ENCODE peak calls at places on chromosomes 6 and 20, in nine cellular contexts. Y is iris pigment epithelial cell; F is Peyer's patch; R is left kidney; K is adipocyte; E is RPMI8226; B is fibroblast of lung; L is stimulated activated naive CD4-positive, alpha-beta T cell; G is DMS 273 treated with DMSO at 0.1 percent for 48 hours. N is an unnamed sample.

GRCh38 chr6:5677219-5678000 is 329.3 kb downstream of the NRN1 start:
- DNase-seq in Y (peak), F (no peak), R (no peak), K (no peak), E (no peak), B (peak), L (no peak), G (no peak), N (no peak)

GRCh38 chr6:116251568-116252384 is 2.1 kb downstream of the TSPYL4 start:
- DNase-seq in Y (peak), F (no peak), R (peak), K (peak), E (no peak), B (peak), L (no peak), G (no peak), N (peak)

GRCh38 chr20:3935956-3936340 is 46.8 kb downstream of the PANK2 start:
- DNase-seq in Y (no peak), F (no peak), R (peak), K (no peak), E (no peak), B (no peak), L (no peak), G (no peak), N (no peak)

GRCh38 chr20:47949230-47949629 is 163.9 kb upstream of the SULF2 start:
- DNase-seq in Y (no peak), F (no peak), R (no peak), K (no peak), E (no peak), B (peak), L (no peak), G (no peak), N (no peak)

GRCh38 chr6:28693751-28694443 is 168.2 kb downstream of the GPX5 start:
- DNase-seq in Y (no peak), F (no peak), R (peak), K (no peak), E (no peak), B (no peak), L (no peak), G (no peak), N (no peak)

GRCh38 chr6:85797993-85798392 is 155.3 kb upstream of the SYNCRIP start:
- DNase-seq in Y (no peak), F (no peak), R (no peak), K (no peak), E (no peak), B (no peak), L (no peak), G (no peak), N (no peak)

GRCh38 chr6:43014434-43014909 is 423 bp downstream of the KLHDC3 start:
- DNase-seq in Y (peak), F (no peak), R (peak), K (peak), E (no peak), B (peak), L (no peak), G (no peak), N (peak)

GRCh38 chr6:90319979-90320667 is 23.5 kb upstream of the BACH2 start:
- DNase-seq in Y (no peak), F (no peak), R (peak), K (no peak), E (no peak), B (no peak), L (no peak), G (no peak), N (no peak)

GRCh38 chr6:137416376-137417109 is 77.7 kb downstream of the OLIG3 start:
- DNase-seq in Y (peak), F (no peak), R (peak), K (peak), E (no peak), B (peak), L (no peak), G (no peak), N (no peak)

GRCh38 chr20:53822534-53822933 is 228.9 kb upstream of the ZNF217 start:
- DNase-seq in Y (no peak), F (no peak), R (no peak), K (no peak), E (no peak), B (no peak), L (no peak), G (no peak), N (no peak)

GRCh38 chr20:6044102-6044501 is 9.8 kb downstream of the LRRN4 start:
- DNase-seq in Y (no peak), F (no peak), R (no peak), K (no peak), E (no peak), B (no peak), L (no peak), G (peak), N (no peak)

GRCh38 chr6:16391451-16391912 is 153.1 kb downstream of the GMPR start:
- DNase-seq in Y (peak), F (no peak), R (no peak), K (peak), E (no peak), B (peak), L (no peak), G (no peak), N (no peak)

GRCh38 chr6:135546680-135547418 is 49.3 kb upstream of the AHI1 start:
- DNase-seq in Y (no peak), F (no peak), R (no peak), K (no peak), E (no peak), B (peak), L (no peak), G (no peak), N (no peak)

GRCh38 chr6:446418-447366 is 55.1 kb downstream of the IRF4 start:
- DNase-seq in Y (no peak), F (no peak), R (peak), K (no peak), E (no peak), B (no peak), L (peak), G (no peak), N (no peak)

GRCh38 chr20:38454556-38455473 is 17.8 kb upstream of the RALGAPB start:
- DNase-seq in Y (no peak), F (no peak), R (no peak), K (no peak), E (no peak), B (no peak), L (no peak), G (no peak), N (no peak)

GRCh38 chr6:125748534-125749111 is 809 bp upstream of the HEY2 start:
- DNase-seq in Y (no peak), F (no peak), R (peak), K (peak), E (no peak), B (peak), L (no peak), G (peak), N (no peak)

GRCh38 chr6:121205569-121205968 is 128.7 kb downstream of the TBC1D32 start:
- DNase-seq in Y (no peak), F (no peak), R (no peak), K (no peak), E (no peak), B (no peak), L (no peak), G (no peak), N (no peak)

GRCh38 chr6:168711049-168711640 is 270.2 kb downstream of the SMOC2 start:
- DNase-seq in Y (peak), F (no peak), R (peak), K (peak), E (no peak), B (no peak), L (no peak), G (no peak), N (no peak)

GRCh38 chr6:129801909-129802308 is 59.2 kb downstream of the TMEM244 start:
- DNase-seq in Y (peak), F (no peak), R (no peak), K (no peak), E (no peak), B (no peak), L (no peak), G (no peak), N (no peak)